ENCODE peak calls at places on chromosomes 13 and 19, in six cellular contexts. A, O, E, F, L and M are unnamed samples.

GRCh38 chr19:57675881-57676280 is 5.9 kb upstream of the ZNF551 start:
- DNase-seq in A (no peak), O (no peak), E (no peak), F (no peak), L (no peak), M (no peak)

GRCh38 chr13:72652681-72653080 is 74.7 kb downstream of the MZT1 start:
- DNase-seq in A (no peak), O (no peak), E (no peak), F (no peak), L (peak), M (no peak)

GRCh38 chr19:5054551-5055456 is 85.9 kb downstream of the KDM4B start:
- DNase-seq in A (no peak), O (no peak), E (peak), F (no peak), L (no peak), M (no peak)

GRCh38 chr19:53884256-53884655 is 2.3 kb downstream of the PRKCG start:
- DNase-seq in A (no peak), O (no peak), E (no peak), F (peak), L (no peak), M (no peak)

GRCh38 chr13:98476106-98476505 is 100.8 kb downstream of the STK24 start:
- DNase-seq in A (no peak), O (no peak), E (no peak), F (no peak), L (no peak), M (peak)

GRCh38 chr19:39996218-39996810 is 546 bp upstream of the ZNF546 start:
- DNase-seq in A (peak), O (no peak), E (no peak), F (no peak), L (peak), M (no peak)

GRCh38 chr19:28727133-28727834 is 485.7 kb downstream of the UQCRFS1 start:
- DNase-seq in A (peak), O (no peak), E (no peak), F (no peak), L (no peak), M (peak)

GRCh38 chr19:45769821-45770191 is 754 bp upstream of the SIX5 start:
- DNase-seq in A (peak), O (no peak), E (peak), F (peak), L (peak), M (peak)

GRCh38 chr13:73497430-73497829 is 438.6 kb downstream of the KLF5 start:
- DNase-seq in A (no peak), O (no peak), E (no peak), F (no peak), L (peak), M (no peak)

GRCh38 chr13:73417012-73417615 is 358.3 kb downstream of the KLF5 start:
- DNase-seq in A (peak), O (no peak), E (no peak), F (no peak), L (no peak), M (no peak)

GRCh38 chr13:38394777-38395504 is 45.3 kb downstream of the UFM1 start:
- DNase-seq in A (no peak), O (no peak), E (no peak), F (no peak), L (peak), M (no peak)

GRCh38 chr19:40263440-40264313 is 21.5 kb downstream of the AKT2 start:
- DNase-seq in A (no peak), O (no peak), E (no peak), F (no peak), L (no peak), M (no peak)

GRCh38 chr13:20239748-20240147 is 7.6 kb upstream of the GJB6 start:
- DNase-seq in A (no peak), O (no peak), E (no peak), F (no peak), L (no peak), M (no peak)

GRCh38 chr19:38975214-38975860 is at the start of gene FBXO17:
- DNase-seq in A (peak), O (peak), E (peak), F (peak), L (peak), M (no peak)

GRCh38 chr13:25330541-25330940 is 29.1 kb downstream of the NUP58 start:
- DNase-seq in A (no peak), O (no peak), E (no peak), F (no peak), L (peak), M (no peak)

GRCh38 chr19:2254052-2254872 is 2.0 kb downstream of the JSRP1 start:
- DNase-seq in A (no peak), O (no peak), E (peak), F (no peak), L (no peak), M (no peak)

GRCh38 chr19:51490676-51491075 is 10.9 kb downstream of the SIGLEC12 start:
- DNase-seq in A (peak), O (no peak), E (no peak), F (no peak), L (no peak), M (no peak)

GRCh38 chr19:46049597-46049996 is 8.8 kb upstream of the IGFL4 start:
- DNase-seq in A (peak), O (no peak), E (no peak), F (no peak), L (peak), M (no peak)

GRCh38 chr19:16449330-16449961 is 22.3 kb downstream of the EPS15L1 start:
- DNase-seq in A (no peak), O (no peak), E (no peak), F (no peak), L (no peak), M (no peak)

GRCh38 chr13:112934075-112934474 is 34.9 kb upstream of the MCF2L start:
- DNase-seq in A (no peak), O (no peak), E (no peak), F (no peak), L (no peak), M (no peak)

GRCh38 chr13:24038405-24038804 is 122.1 kb upstream of the SPATA13 start:
- DNase-seq in A (no peak), O (no peak), E (no peak), F (no peak), L (peak), M (no peak)
- H3K4me3 ChIP-seq in A (no peak), O (no peak), E (no peak), F (no peak), L (no peak), M (no peak)

GRCh38 chr19:18230941-18231734 is 4.9 kb upstream of the PDE4C start:
- DNase-seq in A (no peak), O (no peak), E (no peak), F (no peak), L (no peak), M (no peak)

GRCh38 chr19:18233224-18233825 is 7.1 kb upstream of the PDE4C start:
- DNase-seq in A (peak), O (peak), E (no peak), F (peak), L (peak), M (peak)

GRCh38 chr19:18234194-18234593 is 8.0 kb upstream of the PDE4C start:
- DNase-seq in A (no peak), O (no peak), E (no peak), F (no peak), L (no peak), M (no peak)

GRCh38 chr19:18231775-18232174 is 5.5 kb upstream of the PDE4C start:
- DNase-seq in A (no peak), O (no peak), E (no peak), F (no peak), L (no peak), M (no peak)

GRCh38 chr19:18232540-18233223 is 6.4 kb upstream of the PDE4C start:
- DNase-seq in A (no peak), O (no peak), E (peak), F (no peak), L (no peak), M (no peak)
- H3K4me3 ChIP-seq in A (peak), O (no peak), E (no peak), F (no peak), L (no peak), M (no peak)

GRCh38 chr13:114071991-114072390 is 60.4 kb downstream of the RASA3 start:
- DNase-seq in A (no peak), O (peak), E (no peak), F (peak), L (no peak), M (no peak)
- H3K4me3 ChIP-seq in A (no peak), O (no peak), E (no peak), F (no peak), L (no peak), M (no peak)

GRCh38 chr19:13026478-13026999 is 31.3 kb downstream of the NFIX start:
- DNase-seq in A (no peak), O (no peak), E (no peak), F (no peak), L (peak), M (no peak)
- H3K4me3 ChIP-seq in A (no peak), O (peak), E (no peak), F (no peak), L (peak), M (no peak)

GRCh38 chr13:46569471-46569870 is 16.5 kb downstream of the LRCH1 start:
- DNase-seq in A (no peak), O (no peak), E (no peak), F (no peak), L (no peak), M (no peak)

GRCh38 chr13:46571941-46572340 is 19.0 kb downstream of the LRCH1 start:
- DNase-seq in A (no peak), O (no peak), E (no peak), F (no peak), L (no peak), M (no peak)

GRCh38 chr13:46572758-46573384 is 19.9 kb downstream of the LRCH1 start:
- DNase-seq in A (no peak), O (no peak), E (no peak), F (no peak), L (no peak), M (no peak)

GRCh38 chr13:46570273-46570672 is 17.3 kb downstream of the LRCH1 start:
- DNase-seq in A (no peak), O (no peak), E (no peak), F (no peak), L (no peak), M (no peak)

GRCh38 chr13:46571189-46571901 is 18.4 kb downstream of the LRCH1 start:
- DNase-seq in A (no peak), O (no peak), E (no peak), F (no peak), L (no peak), M (no peak)
- H3K4me3 ChIP-seq in A (no peak), O (no peak), E (no peak), F (no peak), L (no peak), M (no peak)

DNA sequence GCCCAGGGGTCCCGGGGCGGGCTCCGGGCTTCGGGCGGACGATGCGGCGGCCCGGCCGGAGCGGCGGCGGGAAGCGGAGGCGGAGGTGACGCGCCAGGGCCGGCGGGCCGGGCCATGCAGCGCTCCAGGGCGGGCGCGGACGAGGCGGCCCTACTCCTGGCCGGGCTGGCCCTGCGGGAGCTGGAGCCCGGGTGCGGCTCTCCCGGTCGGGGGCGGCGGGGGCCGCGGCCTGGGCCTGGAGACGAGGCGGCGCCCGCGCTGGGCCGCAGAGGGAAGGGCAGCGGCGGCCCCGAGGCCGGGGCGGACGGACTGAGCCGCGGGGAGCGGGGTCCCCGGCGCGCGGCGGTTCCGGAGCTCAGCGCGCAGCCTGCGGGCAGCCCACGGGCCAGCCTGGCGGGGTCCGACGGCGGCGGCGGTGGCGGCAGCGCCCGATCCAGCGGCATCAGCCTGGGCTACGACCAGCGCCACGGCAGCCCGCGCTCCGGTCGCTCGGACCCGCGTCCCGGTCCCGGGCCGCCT is 362 bp downstream of the WTIP start:
- DNase-seq in A (no peak), O (no peak), E (no peak), F (no peak), L (peak), M (no peak)
- H3K4me3 ChIP-seq in A (peak), O (peak), E (peak), F (peak), L (peak), M (no peak)

DNA sequence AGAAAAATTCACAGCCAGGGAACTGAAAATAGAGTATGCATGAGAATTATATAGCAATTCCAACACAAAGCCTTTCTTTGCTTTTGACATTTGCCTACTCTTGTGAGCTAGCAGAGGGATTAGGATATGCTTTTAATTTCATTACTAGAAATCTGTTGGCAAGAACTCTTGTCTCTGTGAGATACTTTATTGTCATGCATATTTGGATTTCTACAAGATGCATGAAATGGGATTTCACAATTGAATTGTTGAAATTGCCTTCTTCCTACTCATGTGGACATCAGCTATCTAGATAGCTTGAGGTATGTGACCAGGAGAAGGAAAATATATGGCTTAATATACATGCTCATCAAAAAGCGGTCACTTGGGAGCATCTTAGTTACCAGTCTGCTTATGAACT is 166.0 kb downstream of the SLC7A1 start:
- DNase-seq in A (no peak), O (no peak), E (no peak), F (no peak), L (no peak), M (no peak)
- H3K4me3 ChIP-seq in A (no peak), O (no peak), E (no peak), F (no peak), L (no peak), M (no peak)